ENCODE peak calls at places on chromosome 15, in seven cellular contexts. One of them, this sample, is unnamed.

GRCh38 chr15:90959894-90960293 is 5.2 kb downstream of the RCCD1 start:
- DNase-seq in GM23338: no peak
- DNase-seq in adrenal gland: peak; percentile 90
- DNase-seq in cardiac muscle cell: no peak
- DNase-seq in uterus: no peak
- DNase-seq in PC-3: no peak
- DNase-seq in Peyer's patch: no peak
- DNase-seq in this sample: peak; percentile 90

GRCh38 chr15:81752974-81753373 is 292.8 kb downstream of the MEX3B start:
- DNase-seq in PC-3: no peak
- DNase-seq in Peyer's patch: no peak
- DNase-seq in GM23338: peak; percentile 44
- DNase-seq in uterus: no peak
- DNase-seq in cardiac muscle cell: no peak
- DNase-seq in adrenal gland: no peak
- DNase-seq in this sample: no peak

GRCh38 chr15:48785195-48785594 is 25.7 kb downstream of the CEP152 start:
- DNase-seq in adrenal gland: no peak
- DNase-seq in GM23338: no peak
- DNase-seq in uterus: peak; percentile 18
- DNase-seq in Peyer's patch: no peak
- DNase-seq in cardiac muscle cell: no peak
- DNase-seq in PC-3: no peak
- DNase-seq in this sample: no peak

GRCh38 chr15:67747949-67748348 is 77.4 kb upstream of the SKOR1 start:
- DNase-seq in GM23338: no peak
- DNase-seq in cardiac muscle cell: no peak
- DNase-seq in uterus: no peak
- DNase-seq in PC-3: no peak
- DNase-seq in adrenal gland: no peak
- DNase-seq in Peyer's patch: no peak
- DNase-seq in this sample: no peak

GRCh38 chr15:28094732-28095521 is 4.2 kb downstream of the OCA2 start:
- DNase-seq in Peyer's patch: peak; percentile 86
- DNase-seq in PC-3: peak; percentile 28
- DNase-seq in GM23338: peak; percentile 63
- DNase-seq in cardiac muscle cell: peak; percentile 44
- DNase-seq in uterus: no peak
- DNase-seq in adrenal gland: no peak
- DNase-seq in this sample: peak; percentile 60

GRCh38 chr15:66748320-66748779 is 46.3 kb downstream of the SMAD6 start:
- DNase-seq in adrenal gland: no peak
- DNase-seq in PC-3: peak; percentile 80
- DNase-seq in Peyer's patch: no peak
- DNase-seq in cardiac muscle cell: no peak
- DNase-seq in GM23338: peak; percentile 67
- DNase-seq in uterus: no peak
- DNase-seq in this sample: no peak

GRCh38 chr15:101191242-101191641 is 60.6 kb downstream of the CHSY1 start:
- DNase-seq in uterus: no peak
- DNase-seq in adrenal gland: no peak
- DNase-seq in Peyer's patch: no peak
- DNase-seq in GM23338: no peak
- DNase-seq in PC-3: no peak
- DNase-seq in cardiac muscle cell: no peak
- DNase-seq in this sample: no peak

GRCh38 chr15:99486371-99487336 is 79.1 kb upstream of the MEF2A start:
- DNase-seq in adrenal gland: peak; percentile 79
- DNase-seq in uterus: peak; percentile 70
- DNase-seq in Peyer's patch: peak; percentile 58
- DNase-seq in PC-3: peak; percentile 62
- DNase-seq in cardiac muscle cell: peak; percentile 51
- DNase-seq in GM23338: peak; percentile 55
- DNase-seq in this sample: peak; percentile 88

GRCh38 chr15:70049701-70050445 is 47.8 kb downstream of the TLE3 start:
- DNase-seq in Peyer's patch: peak; percentile 42
- DNase-seq in uterus: peak; percentile 9
- DNase-seq in cardiac muscle cell: no peak
- DNase-seq in GM23338: no peak
- DNase-seq in adrenal gland: no peak
- DNase-seq in PC-3: no peak
- DNase-seq in this sample: peak; percentile 54

GRCh38 chr15:55846108-55846707 is 103.3 kb upstream of the PRTG start:
- DNase-seq in PC-3: peak; percentile 84
- DNase-seq in Peyer's patch: peak; percentile 57
- DNase-seq in GM23338: peak; percentile 89
- DNase-seq in adrenal gland: peak; percentile 43
- DNase-seq in uterus: peak; percentile 27
- DNase-seq in cardiac muscle cell: peak; percentile 75
- DNase-seq in this sample: no peak

GRCh38 chr15:28992996-28993719 is 107.4 kb downstream of the APBA2 start:
- DNase-seq in cardiac muscle cell: peak; percentile 71
- DNase-seq in Peyer's patch: no peak
- DNase-seq in PC-3: no peak
- DNase-seq in adrenal gland: peak; percentile 68
- DNase-seq in GM23338: no peak
- DNase-seq in uterus: no peak
- DNase-seq in this sample: no peak

GRCh38 chr15:89576417-89576773 is 1.1 kb downstream of the TICRR start:
- DNase-seq in Peyer's patch: no peak
- DNase-seq in PC-3: no peak
- DNase-seq in adrenal gland: no peak
- DNase-seq in uterus: no peak
- DNase-seq in GM23338: no peak
- DNase-seq in cardiac muscle cell: no peak
- DNase-seq in this sample: no peak

GRCh38 chr15:38074029-38074428 is 139.6 kb downstream of the TMCO5A start:
- DNase-seq in GM23338: no peak
- DNase-seq in cardiac muscle cell: no peak
- DNase-seq in Peyer's patch: no peak
- DNase-seq in uterus: no peak
- DNase-seq in PC-3: peak; percentile 36
- DNase-seq in adrenal gland: no peak
- DNase-seq in this sample: no peak

GRCh38 chr15:24878153-24878552 is 76.6 kb upstream of the SNRPN start:
- DNase-seq in GM23338: peak; percentile 29
- DNase-seq in uterus: no peak
- DNase-seq in PC-3: peak; percentile 36
- DNase-seq in adrenal gland: peak; percentile 16
- DNase-seq in Peyer's patch: no peak
- DNase-seq in cardiac muscle cell: no peak
- DNase-seq in this sample: peak; percentile 62

GRCh38 chr15:76303909-76304308 is 7.4 kb downstream of the ETFA start:
- DNase-seq in PC-3: no peak
- DNase-seq in Peyer's patch: no peak
- DNase-seq in GM23338: no peak
- DNase-seq in adrenal gland: no peak
- DNase-seq in cardiac muscle cell: no peak
- DNase-seq in uterus: no peak
- DNase-seq in this sample: no peak

GRCh38 chr15:81257435-81257834 is 60.8 kb downstream of the IL16 start:
- DNase-seq in PC-3: no peak
- DNase-seq in cardiac muscle cell: no peak
- DNase-seq in Peyer's patch: no peak
- DNase-seq in adrenal gland: no peak
- DNase-seq in uterus: no peak
- DNase-seq in GM23338: no peak
- DNase-seq in this sample: no peak

GRCh38 chr15:78051622-78052405 is 25.7 kb downstream of the TBC1D2B start:
- DNase-seq in PC-3: peak; percentile 43
- DNase-seq in Peyer's patch: peak; percentile 69
- DNase-seq in uterus: no peak
- DNase-seq in GM23338: no peak
- DNase-seq in adrenal gland: peak; percentile 61
- DNase-seq in cardiac muscle cell: peak; percentile 15
- DNase-seq in this sample: no peak

GRCh38 chr15:99474041-99474906 is 91.5 kb upstream of the MEF2A start:
- DNase-seq in GM23338: no peak
- DNase-seq in Peyer's patch: no peak
- DNase-seq in cardiac muscle cell: peak; percentile 34
- DNase-seq in uterus: no peak
- DNase-seq in PC-3: no peak
- DNase-seq in adrenal gland: peak; percentile 62
- DNase-seq in this sample: peak; percentile 76

GRCh38 chr15:38300395-38300794 is 47.8 kb downstream of the SPRED1 start:
- DNase-seq in GM23338: no peak
- DNase-seq in PC-3: peak; percentile 81
- DNase-seq in uterus: no peak
- DNase-seq in adrenal gland: no peak
- DNase-seq in Peyer's patch: no peak
- DNase-seq in cardiac muscle cell: no peak
- DNase-seq in this sample: no peak

GRCh38 chr15:66735909-66736305 is 33.9 kb downstream of the SMAD6 start:
- DNase-seq in adrenal gland: no peak
- DNase-seq in Peyer's patch: no peak
- DNase-seq in uterus: peak; percentile 57
- DNase-seq in cardiac muscle cell: no peak
- DNase-seq in GM23338: no peak
- DNase-seq in PC-3: no peak
- DNase-seq in this sample: peak; percentile 69

GRCh38 chr15:52021128-52021671 is 2.2 kb downstream of the MAPK6 start:
- DNase-seq in GM23338: peak; percentile 50
- DNase-seq in adrenal gland: peak; percentile 70
- DNase-seq in uterus: no peak
- DNase-seq in cardiac muscle cell: peak; percentile 52
- DNase-seq in Peyer's patch: peak; percentile 72
- DNase-seq in PC-3: peak; percentile 71
- DNase-seq in this sample: peak; percentile 75

GRCh38 chr15:99409097-99409473 is 156.7 kb upstream of the MEF2A start:
- DNase-seq in Peyer's patch: peak; percentile 72
- DNase-seq in adrenal gland: peak; percentile 71
- DNase-seq in GM23338: peak; percentile 68
- DNase-seq in PC-3: peak; percentile 70
- DNase-seq in cardiac muscle cell: peak; percentile 78
- DNase-seq in uterus: no peak
- DNase-seq in this sample: peak; percentile 80

GRCh38 chr15:71316911-71317310 is 201.6 kb downstream of the THSD4 start:
- DNase-seq in PC-3: peak; percentile 14
- DNase-seq in uterus: no peak
- DNase-seq in adrenal gland: no peak
- DNase-seq in cardiac muscle cell: no peak
- DNase-seq in Peyer's patch: no peak
- DNase-seq in GM23338: no peak
- DNase-seq in this sample: no peak
- H3K27ac ChIP-seq in PC-3: no peak overlapping the region
- H3K27ac ChIP-seq in uterus: peak overlapping the region; percentile 56
- H3K27ac ChIP-seq in adrenal gland: no peak overlapping the region
- H3K27ac ChIP-seq in cardiac muscle cell: no peak overlapping the region
- H3K27ac ChIP-seq in Peyer's patch: no peak overlapping the region
- H3K27ac ChIP-seq in GM23338: no peak overlapping the region
- H3K27ac ChIP-seq in this sample: no peak overlapping the region

DNA sequence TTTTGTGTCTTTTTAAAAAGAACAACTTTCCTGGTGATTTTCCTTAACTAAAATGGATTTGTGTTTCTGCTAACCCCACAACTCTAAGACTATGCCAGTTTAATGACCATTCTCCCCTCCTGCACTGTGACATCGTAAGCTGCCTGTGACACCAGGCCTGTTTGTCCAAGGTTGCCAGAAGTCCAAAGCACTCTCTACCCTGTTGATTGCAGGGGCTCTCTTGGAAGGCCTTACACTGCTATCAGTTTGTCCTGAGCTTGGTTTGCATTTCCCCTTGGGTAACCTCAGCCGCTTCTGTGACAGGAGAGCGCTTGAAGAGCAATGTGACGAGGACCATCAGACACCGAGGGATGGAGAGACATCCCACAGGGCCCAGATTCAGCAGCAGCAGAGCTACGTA is 55.8 kb downstream of the CDAN1 start:
- DNase-seq in adrenal gland: no peak
- DNase-seq in PC-3: no peak
- DNase-seq in uterus: no peak
- DNase-seq in cardiac muscle cell: no peak
- DNase-seq in GM23338: no peak
- DNase-seq in Peyer's patch: no peak
- DNase-seq in this sample: no peak
- TF ChIP-seq CTCF in adrenal gland: no peak
- TF ChIP-seq CTCF in PC-3: no peak
- TF ChIP-seq CTCF in uterus: no peak
- TF ChIP-seq CTCF in cardiac muscle cell: no peak
- TF ChIP-seq CTCF in GM23338: no peak
- TF ChIP-seq CTCF in Peyer's patch: no peak
- TF ChIP-seq CTCF in this sample: no peak

GRCh38 chr15:56969265-56969895 is 50.9 kb downstream of the TCF12 start:
- DNase-seq in uterus: no peak
- DNase-seq in Peyer's patch: no peak
- DNase-seq in GM23338: no peak
- DNase-seq in cardiac muscle cell: no peak
- DNase-seq in adrenal gland: no peak
- DNase-seq in PC-3: peak; percentile 61
- DNase-seq in this sample: no peak

GRCh38 chr15:56967336-56967735 is 48.9 kb downstream of the TCF12 start:
- DNase-seq in Peyer's patch: no peak
- DNase-seq in uterus: no peak
- DNase-seq in adrenal gland: no peak
- DNase-seq in GM23338: no peak
- DNase-seq in cardiac muscle cell: no peak
- DNase-seq in PC-3: no peak
- DNase-seq in this sample: no peak

GRCh38 chr15:56968821-56969220 is 50.4 kb downstream of the TCF12 start:
- DNase-seq in PC-3: peak; percentile 64
- DNase-seq in cardiac muscle cell: no peak
- DNase-seq in adrenal gland: no peak
- DNase-seq in Peyer's patch: no peak
- DNase-seq in uterus: no peak
- DNase-seq in GM23338: peak; percentile 29
- DNase-seq in this sample: no peak

GRCh38 chr15:56965614-56966013 is 47.2 kb downstream of the TCF12 start:
- DNase-seq in cardiac muscle cell: no peak
- DNase-seq in Peyer's patch: no peak
- DNase-seq in GM23338: no peak
- DNase-seq in PC-3: no peak
- DNase-seq in uterus: no peak
- DNase-seq in adrenal gland: no peak
- DNase-seq in this sample: no peak

GRCh38 chr15:56968256-56968655 is 49.8 kb downstream of the TCF12 start:
- DNase-seq in Peyer's patch: no peak
- DNase-seq in PC-3: no peak
- DNase-seq in adrenal gland: no peak
- DNase-seq in cardiac muscle cell: no peak
- DNase-seq in uterus: no peak
- DNase-seq in GM23338: no peak
- DNase-seq in this sample: no peak
- H3K27ac ChIP-seq in Peyer's patch: no peak overlapping the region
- H3K27ac ChIP-seq in PC-3: peak overlapping the region; percentile 73
- H3K27ac ChIP-seq in adrenal gland: no peak overlapping the region
- H3K27ac ChIP-seq in cardiac muscle cell: peak overlapping the region; percentile 58
- H3K27ac ChIP-seq in uterus: no peak overlapping the region
- H3K27ac ChIP-seq in GM23338: no peak overlapping the region
- H3K27ac ChIP-seq in this sample: no peak overlapping the region

GRCh38 chr15:95017950-95018349 is 786.6 kb downstream of the MCTP2 start:
- DNase-seq in uterus: peak; percentile 21
- DNase-seq in Peyer's patch: peak; percentile 49
- DNase-seq in PC-3: peak; percentile 8
- DNase-seq in cardiac muscle cell: peak; percentile 57
- DNase-seq in adrenal gland: peak; percentile 29
- DNase-seq in GM23338: peak; percentile 41
- DNase-seq in this sample: peak; percentile 70

GRCh38 chr15:95018888-95019545 is 787.7 kb downstream of the MCTP2 start:
- DNase-seq in uterus: no peak
- DNase-seq in GM23338: no peak
- DNase-seq in PC-3: peak; percentile 78
- DNase-seq in adrenal gland: no peak
- DNase-seq in cardiac muscle cell: no peak
- DNase-seq in Peyer's patch: no peak
- DNase-seq in this sample: no peak

GRCh38 chr15:95016511-95017219 is 785.3 kb downstream of the MCTP2 start:
- DNase-seq in PC-3: no peak
- DNase-seq in uterus: no peak
- DNase-seq in Peyer's patch: no peak
- DNase-seq in adrenal gland: no peak
- DNase-seq in GM23338: no peak
- DNase-seq in cardiac muscle cell: peak; percentile 40
- DNase-seq in this sample: no peak

GRCh38 chr15:95013379-95013778 is 782.0 kb downstream of the MCTP2 start:
- DNase-seq in GM23338: no peak
- DNase-seq in cardiac muscle cell: no peak
- DNase-seq in adrenal gland: no peak
- DNase-seq in uterus: no peak
- DNase-seq in Peyer's patch: no peak
- DNase-seq in PC-3: no peak
- DNase-seq in this sample: no peak
- TF ChIP-seq CTCF in GM23338: no peak
- TF ChIP-seq CTCF in cardiac muscle cell: no peak
- TF ChIP-seq CTCF in adrenal gland: no peak
- TF ChIP-seq CTCF in uterus: no peak
- TF ChIP-seq CTCF in Peyer's patch: no peak
- TF ChIP-seq CTCF in PC-3: no peak
- TF ChIP-seq CTCF in this sample: no peak

This sample was measured in sigmoid colon.